ENCODE peak calls at places on chromosomes 3 and 15, in seven cellular contexts. O, L, M, J, X, U and V are unnamed samples.
A peak's percentile ranks its signal among the peaks of the same experiment; 100 is the strongest.

GRCh38 chr3:40237892-40238571 is 71.5 kb upstream of the EIF1B start:
- DNase-seq in M (no peak), J (peak; percentile 2), O (no peak), X (peak; percentile 5), U (no peak), L (no peak), V (no peak)

GRCh38 chr3:27193056-27193455 is 176.1 kb downstream of the NEK10 start:
- DNase-seq in M (no peak), U (no peak), L (no peak), O (no peak), X (no peak), J (no peak), V (no peak)

GRCh38 chr3:64667887-64668581 is 19.8 kb downstream of the ADAMTS9 start:
- DNase-seq in U (peak; percentile 14), O (no peak), J (no peak), L (peak; percentile 72), X (no peak), M (peak; percentile 66), V (no peak)

GRCh38 chr3:109921509-109921908 is 584.2 kb upstream of the DPPA4 start:
- DNase-seq in J (no peak), O (no peak), U (no peak), M (no peak), L (no peak), X (no peak), V (no peak)

GRCh38 chr15:78207641-78208340 is 26.6 kb downstream of the ACSBG1 start:
- DNase-seq in L (peak; percentile 48), J (no peak), O (no peak), X (no peak), U (no peak), M (no peak), V (no peak)

GRCh38 chr15:43920201-43920600 is 93.4 kb downstream of the WDR76 start:
- DNase-seq in U (no peak), J (peak; percentile 31), O (no peak), X (no peak), M (no peak), L (no peak), V (no peak)

GRCh38 chr3:19147905-19148767 is at the start of gene KCNH8:
- DNase-seq in L (peak; percentile 56), U (peak; percentile 43), X (no peak), O (peak; percentile 14), J (no peak), M (peak; percentile 22), V (peak; percentile 79)

GRCh38 chr15:63372018-63372705 is 9.5 kb downstream of the CA12 start:
- DNase-seq in U (no peak), L (no peak), O (peak; percentile 68), J (peak; percentile 98), X (peak; percentile 95), M (peak; percentile 39), V (no peak)

GRCh38 chr3:47577583-47578118 is 1.0 kb downstream of the CSPG5 start:
- DNase-seq in M (peak; percentile 22), U (peak; percentile 13), L (no peak), X (peak; percentile 16), O (peak; percentile 19), J (no peak), V (peak; percentile 80)

GRCh38 chr3:57446318-57446841 is 97.8 kb downstream of the DNAH12 start:
- DNase-seq in U (no peak), M (peak; percentile 37), O (no peak), X (no peak), L (no peak), J (no peak), V (no peak)

GRCh38 chr3:187748050-187748481 is 2.8 kb upstream of the BCL6 start:
- DNase-seq in O (peak; percentile 91), M (peak; percentile 92), U (peak; percentile 94), L (peak; percentile 93), X (peak; percentile 67), J (peak; percentile 78), V (peak; percentile 97)

GRCh38 chr15:49082960-49083359 is 36.7 kb upstream of the SECISBP2L start:
- DNase-seq in L (no peak), X (no peak), O (no peak), M (no peak), J (peak; percentile 93), U (no peak), V (no peak)

GRCh38 chr15:86834115-86834863 is 754.6 kb downstream of the AGBL1 start:
- DNase-seq in J (no peak), O (no peak), X (no peak), U (no peak), L (no peak), M (no peak), V (no peak)

GRCh38 chr3:122200681-122201080 is 17.2 kb downstream of the CASR start:
- DNase-seq in O (no peak), X (no peak), M (no peak), L (no peak), J (no peak), U (no peak), V (no peak)

GRCh38 chr3:186922224-186922623 is 8.1 kb upstream of the ST6GAL1 start:
- DNase-seq in L (no peak), J (no peak), O (no peak), U (no peak), M (no peak), X (no peak), V (no peak)

GRCh38 chr3:9279959-9280358 is 30.5 kb upstream of the SRGAP3 start:
- DNase-seq in O (no peak), U (no peak), L (no peak), J (peak; percentile 20), M (no peak), X (peak; percentile 8), V (no peak)

GRCh38 chr3:64166584-64167155 is 58.6 kb downstream of the PRICKLE2 start:
- DNase-seq in M (no peak), L (no peak), U (no peak), X (peak; percentile 54), O (no peak), J (no peak), V (no peak)

GRCh38 chr15:23073890-23074631 is 34.7 kb upstream of the TUBGCP5 start:
- DNase-seq in M (peak; percentile 16), O (no peak), X (no peak), U (peak; percentile 40), L (no peak), J (no peak), V (no peak)

GRCh38 chr3:136114421-136114820 is 81.7 kb downstream of the MSL2 start:
- DNase-seq in O (no peak), X (no peak), J (peak; percentile 40), U (no peak), M (no peak), L (no peak), V (no peak)

GRCh38 chr3:25533365-25533764 is 105.3 kb downstream of the RARB start:
- DNase-seq in L (no peak), M (no peak), J (no peak), O (no peak), U (no peak), X (no peak), V (no peak)

DNA sequence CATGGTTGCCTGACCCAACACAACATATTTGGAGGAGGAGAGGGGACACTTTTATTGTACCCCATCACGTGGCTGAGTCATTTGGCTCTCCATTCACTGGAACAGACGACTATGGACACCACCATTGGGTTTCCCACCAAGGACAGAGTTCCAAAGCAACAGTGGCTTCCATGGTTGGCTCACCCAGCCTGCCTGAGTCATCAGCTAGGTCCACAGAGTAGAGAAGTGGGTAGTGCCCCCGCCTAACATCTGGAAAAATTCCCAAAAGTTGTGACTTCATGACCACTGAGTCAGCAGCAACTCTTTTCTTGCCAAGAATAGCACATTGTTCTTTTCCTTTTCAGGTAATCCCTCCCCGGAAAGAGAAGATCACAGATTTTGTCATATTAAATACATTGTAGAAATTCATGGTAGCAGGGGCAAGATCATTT is 3.0 kb upstream of the PPP1R2 start:
- DNase-seq in U (peak; percentile 60), J (peak; percentile 73), O (peak; percentile 54), M (peak; percentile 94), L (no peak), X (peak; percentile 60), V (no peak)
- H3K4me3 ChIP-seq in U (no peak overlapping the region), J (no peak overlapping the region), O (no peak overlapping the region), M (no peak overlapping the region), L (no peak overlapping the region), X (no peak overlapping the region), V (no peak overlapping the region)

DNA sequence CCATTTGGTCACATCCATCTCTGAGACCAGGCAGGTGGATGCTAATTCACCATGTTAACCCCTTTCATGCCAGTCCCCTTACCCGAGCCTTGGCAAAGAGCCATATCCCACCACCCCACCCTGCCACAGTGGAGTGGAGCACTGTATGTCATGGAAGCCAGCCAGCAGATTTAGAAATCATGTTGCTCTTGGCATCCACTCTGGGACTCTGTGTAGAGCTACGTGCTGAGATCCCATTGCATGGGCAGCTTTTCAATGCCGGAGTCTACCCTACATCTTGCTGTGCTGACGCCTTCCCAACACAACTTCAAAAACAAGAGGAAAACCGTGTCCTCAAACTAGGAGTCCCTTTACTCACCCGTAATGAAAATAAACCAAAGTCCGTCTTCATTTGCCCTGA is 131.0 kb downstream of the NTRK3 start:
- DNase-seq in O (no peak), M (no peak), L (no peak), J (no peak), U (no peak), X (no peak), V (no peak)
- TF ChIP-seq POLR2A in O (no peak), M (no peak), L (no peak), J (no peak), U (no peak), X (no peak), V (no peak)

GRCh38 chr15:69489101-69489571 is 36.5 kb downstream of the RPLP1 start:
- DNase-seq in J (no peak), U (no peak), O (no peak), M (no peak), L (no peak), X (no peak), V (no peak)

GRCh38 chr15:69490356-69491050 is 37.9 kb downstream of the RPLP1 start:
- DNase-seq in J (no peak), O (no peak), U (no peak), L (no peak), X (no peak), M (no peak), V (no peak)

GRCh38 chr15:69493406-69493805 is 40.8 kb downstream of the RPLP1 start:
- DNase-seq in U (no peak), J (no peak), M (no peak), L (no peak), X (no peak), O (no peak), V (no peak)

GRCh38 chr15:69497076-69497475 is 44.5 kb downstream of the RPLP1 start:
- DNase-seq in M (no peak), O (no peak), J (no peak), X (no peak), L (no peak), U (no peak), V (no peak)

DNA sequence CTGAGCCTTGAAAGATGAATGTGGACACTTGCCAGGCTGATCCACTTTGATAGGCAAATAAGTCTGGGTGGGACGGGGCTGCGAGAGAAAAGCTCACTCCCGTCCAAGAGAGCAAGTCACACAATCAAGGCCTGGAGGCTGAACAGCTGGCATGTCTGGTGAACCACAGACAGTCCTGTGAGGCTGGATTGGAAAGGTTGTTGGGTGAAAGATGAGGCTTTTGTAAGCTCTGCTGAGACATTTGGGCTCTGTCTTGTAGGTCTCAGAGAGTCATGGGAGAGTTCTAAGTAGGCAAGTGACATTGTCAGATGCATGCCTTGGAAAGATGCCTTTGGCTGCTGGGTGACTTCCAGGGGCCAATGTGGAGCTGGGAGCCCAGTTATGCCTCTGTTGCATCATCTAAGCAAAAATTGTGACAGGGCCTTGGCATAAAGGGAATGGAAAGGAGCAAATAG is 38.5 kb downstream of the RPLP1 start:
- DNase-seq in U (no peak), O (peak; percentile 26), X (no peak), J (no peak), M (peak; percentile 15), L (no peak), V (no peak)
- H3K27ac ChIP-seq in U (peak overlapping the region; percentile 41), O (peak overlapping the region; percentile 81), X (no peak overlapping the region), J (no peak overlapping the region), M (no peak overlapping the region), L (peak overlapping the region; percentile 23), V (no peak overlapping the region)

GRCh38 chr3:177062052-177062732 is 135.1 kb downstream of the TBL1XR1 start:
- DNase-seq in M (no peak), X (no peak), L (no peak), U (no peak), O (no peak), J (peak; percentile 25), V (no peak)
- H3K4me3 ChIP-seq in M (no peak overlapping the region), X (no peak overlapping the region), L (no peak overlapping the region), U (no peak overlapping the region), O (no peak overlapping the region), J (no peak overlapping the region), V (no peak overlapping the region)